ENCODE peak calls at places on chromosomes 6 and 20, in nine cellular contexts. W is OCI-LY7, P is tibial nerve, S is ovary, V is MCF 10A, E is endothelial cell of umbilical vein, U is PC-9, O is fibroblast of mammary gland, I is epithelial cell of esophagus. B is an unnamed sample.

GRCh38 chr20:48292806-48293205 is 507.5 kb upstream of the SULF2 start:
- DNase-seq in I (peak), W (no peak), V (peak), U (peak), P (no peak), O (no peak), S (no peak), E (no peak), B (no peak)

GRCh38 chr6:148325316-148326068 is 17.1 kb upstream of the SASH1 start:
- DNase-seq in S (no peak), V (no peak), E (no peak), O (no peak), U (no peak), I (no peak), W (no peak), P (no peak), B (no peak)

GRCh38 chr20:13284830-13285229 is 63.8 kb downstream of the ISM1 start:
- DNase-seq in V (peak), S (no peak), I (peak), E (no peak), W (no peak), U (no peak), O (no peak), P (no peak), B (no peak)

GRCh38 chr6:79868098-79868722 is 79.1 kb downstream of the ELOVL4 start:
- DNase-seq in U (peak), I (peak), O (peak), W (peak), V (peak), S (no peak), E (peak), P (peak), B (peak)

GRCh38 chr6:44315506-44315905 is 2.4 kb upstream of the AARS2 start:
- DNase-seq in V (no peak), W (no peak), I (peak), E (no peak), U (no peak), P (no peak), O (no peak), S (no peak), B (no peak)

GRCh38 chr20:32164984-32165735 is 42.4 kb downstream of the PLAGL2 start:
- DNase-seq in U (no peak), E (no peak), I (no peak), O (no peak), S (peak), V (no peak), W (no peak), P (no peak), B (no peak)

GRCh38 chr20:15818651-15819071 is 754.6 kb downstream of the KIF16B start:
- DNase-seq in O (no peak), V (peak), U (no peak), E (no peak), I (peak), P (no peak), S (no peak), W (no peak), B (no peak)

GRCh38 chr6:54846857-54847721 is 518 bp downstream of the FAM83B start:
- DNase-seq in I (peak), U (peak), V (no peak), W (no peak), P (no peak), O (no peak), S (no peak), E (no peak), B (no peak)

GRCh38 chr20:37356387-37356786 is 10.4 kb downstream of the SRC start:
- DNase-seq in V (peak), I (peak), P (peak), S (no peak), O (no peak), W (no peak), E (no peak), U (peak), B (no peak)

GRCh38 chr20:25218492-25218891 is 23.0 kb downstream of the ENTPD6 start:
- DNase-seq in O (no peak), V (no peak), I (no peak), W (no peak), E (no peak), U (no peak), P (no peak), S (no peak), B (no peak)

GRCh38 chr6:123211777-123212545 is 215.9 kb downstream of the CLVS2 start:
- DNase-seq in O (peak), S (no peak), W (no peak), U (no peak), E (no peak), I (peak), P (no peak), V (peak), B (no peak)

GRCh38 chr6:100724222-100724621 is 156.9 kb downstream of the ASCC3 start:
- DNase-seq in U (no peak), I (no peak), O (no peak), W (no peak), S (no peak), P (no peak), E (no peak), V (no peak), B (no peak)

GRCh38 chr6:118735320-118735719 is 83.9 kb upstream of the CEP85L start:
- DNase-seq in V (peak), E (peak), S (no peak), O (peak), U (no peak), W (peak), I (no peak), P (no peak), B (peak)

GRCh38 chr6:110214338-110214737 is 34.1 kb downstream of the CDC40 start:
- DNase-seq in E (peak), V (no peak), P (no peak), S (no peak), W (no peak), I (no peak), U (no peak), O (no peak), B (no peak)

GRCh38 chr6:1839315-1839714 is 229.6 kb downstream of the FOXC1 start:
- DNase-seq in O (no peak), P (no peak), I (no peak), E (no peak), W (no peak), U (no peak), V (no peak), S (no peak), B (no peak)

GRCh38 chr6:56649053-56649769 is 6.5 kb upstream of the DST start:
- DNase-seq in S (no peak), P (no peak), I (peak), W (no peak), V (no peak), E (peak), U (no peak), O (peak), B (no peak)

GRCh38 chr20:22575087-22575721 is 9.2 kb downstream of the FOXA2 start:
- DNase-seq in O (no peak), V (no peak), I (no peak), W (no peak), P (no peak), U (no peak), E (no peak), S (no peak), B (no peak)

GRCh38 chr6:4774715-4775590 is 1.3 kb upstream of the CDYL start:
- DNase-seq in V (no peak), S (no peak), E (peak), P (peak), U (no peak), W (no peak), O (no peak), I (peak), B (peak)

GRCh38 chr6:142944126-142945066 is 580 bp downstream of the HIVEP2 start:
- DNase-seq in P (peak), I (peak), O (peak), U (peak), V (peak), E (peak), S (peak), W (peak), B (peak)

GRCh38 chr6:33073431-33073871 is at the start of gene HLA-DPA1:
- DNase-seq in W (peak), P (peak), I (peak), E (no peak), O (peak), U (no peak), V (peak), S (no peak), B (peak)

GRCh38 chr6:11919771-11920440 is 92.2 kb upstream of the HIVEP1 start:
- DNase-seq in W (no peak), I (no peak), V (no peak), S (no peak), P (no peak), O (no peak), E (no peak), U (no peak), B (no peak)

GRCh38 chr6:22364314-22364713 is 67.5 kb upstream of the PRL start:
- DNase-seq in W (no peak), I (peak), U (no peak), P (no peak), S (no peak), V (peak), E (no peak), O (peak), B (no peak)

GRCh38 chr20:58216334-58216733 is 12.1 kb downstream of the ANKRD60 start:
- DNase-seq in W (no peak), I (no peak), P (no peak), S (no peak), E (no peak), O (peak), U (no peak), V (peak), B (no peak)

GRCh38 chr6:45075246-45075645 is 252.9 kb upstream of the RUNX2 start:
- DNase-seq in U (no peak), S (no peak), V (peak), O (peak), P (no peak), E (peak), I (peak), W (no peak), B (no peak)

GRCh38 chr6:170221753-170222400 is 69.0 kb downstream of the DLL1 start:
- DNase-seq in V (no peak), W (no peak), O (no peak), U (no peak), P (no peak), I (no peak), S (peak), E (no peak), B (no peak)

GRCh38 chr20:64146936-64147451 is 17.3 kb upstream of the MYT1 start:
- DNase-seq in E (no peak), S (no peak), V (no peak), P (no peak), W (no peak), U (no peak), O (no peak), I (no peak), B (no peak)

GRCh38 chr6:130293800-130294199 is 71.0 kb upstream of the SAMD3 start:
- DNase-seq in S (no peak), E (peak), W (peak), P (no peak), I (peak), V (peak), U (peak), O (peak), B (peak)

GRCh38 chr6:9634776-9635175 is 780.1 kb downstream of the TFAP2A start:
- DNase-seq in P (no peak), S (no peak), E (no peak), U (no peak), I (no peak), O (no peak), W (no peak), V (no peak), B (no peak)

GRCh38 chr20:23639490-23639958 is 1.8 kb upstream of the CST3 start:
- DNase-seq in I (peak), U (peak), E (no peak), W (no peak), P (no peak), S (no peak), V (no peak), O (no peak), B (no peak)

GRCh38 chr6:107611060-107611824 is 121.3 kb downstream of the SOBP start:
- DNase-seq in S (no peak), V (no peak), I (no peak), E (peak), W (no peak), P (no peak), O (no peak), U (no peak), B (no peak)
- TF ChIP-seq CTCF in S (no peak), V (no peak), I (no peak), E (no peak), W (no peak), P (no peak), O (no peak), U (no peak), B (no peak)

GRCh38 chr6:42989923-42990322 is 5.6 kb downstream of the PPP2R5D start:
- DNase-seq in O (no peak), E (no peak), U (no peak), I (no peak), W (no peak), V (no peak), P (no peak), S (no peak), B (no peak)
- TF ChIP-seq CTCF in O (no peak), E (no peak), U (no peak), I (no peak), W (no peak), V (no peak), P (no peak), S (no peak), B (no peak)

DNA sequence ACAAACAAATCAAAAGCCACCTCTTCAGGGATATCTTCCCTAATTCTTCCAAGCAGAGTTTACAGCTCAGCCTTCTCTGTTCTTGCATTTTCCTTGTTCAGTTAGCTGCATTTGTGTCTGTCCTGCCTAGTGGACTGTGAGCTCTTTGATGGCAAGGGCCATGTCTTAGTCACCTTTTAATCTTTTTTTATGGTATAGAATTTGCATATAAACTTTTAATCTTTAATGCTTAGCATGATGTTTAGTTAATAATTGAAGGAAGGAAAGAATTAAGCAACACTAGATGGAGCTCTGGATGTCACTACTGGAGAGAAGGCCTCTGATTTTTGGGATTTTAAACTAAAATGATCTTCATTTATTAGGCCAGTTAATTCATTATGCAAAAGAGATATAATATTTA is 12.1 kb downstream of the PPP2R5D start:
- DNase-seq in O (no peak), E (no peak), W (no peak), U (no peak), P (no peak), I (no peak), V (no peak), S (no peak), B (no peak)
- TF ChIP-seq CTCF in O (peak), E (no peak), W (no peak), U (no peak), P (no peak), I (no peak), V (no peak), S (no peak), B (no peak)

DNA sequence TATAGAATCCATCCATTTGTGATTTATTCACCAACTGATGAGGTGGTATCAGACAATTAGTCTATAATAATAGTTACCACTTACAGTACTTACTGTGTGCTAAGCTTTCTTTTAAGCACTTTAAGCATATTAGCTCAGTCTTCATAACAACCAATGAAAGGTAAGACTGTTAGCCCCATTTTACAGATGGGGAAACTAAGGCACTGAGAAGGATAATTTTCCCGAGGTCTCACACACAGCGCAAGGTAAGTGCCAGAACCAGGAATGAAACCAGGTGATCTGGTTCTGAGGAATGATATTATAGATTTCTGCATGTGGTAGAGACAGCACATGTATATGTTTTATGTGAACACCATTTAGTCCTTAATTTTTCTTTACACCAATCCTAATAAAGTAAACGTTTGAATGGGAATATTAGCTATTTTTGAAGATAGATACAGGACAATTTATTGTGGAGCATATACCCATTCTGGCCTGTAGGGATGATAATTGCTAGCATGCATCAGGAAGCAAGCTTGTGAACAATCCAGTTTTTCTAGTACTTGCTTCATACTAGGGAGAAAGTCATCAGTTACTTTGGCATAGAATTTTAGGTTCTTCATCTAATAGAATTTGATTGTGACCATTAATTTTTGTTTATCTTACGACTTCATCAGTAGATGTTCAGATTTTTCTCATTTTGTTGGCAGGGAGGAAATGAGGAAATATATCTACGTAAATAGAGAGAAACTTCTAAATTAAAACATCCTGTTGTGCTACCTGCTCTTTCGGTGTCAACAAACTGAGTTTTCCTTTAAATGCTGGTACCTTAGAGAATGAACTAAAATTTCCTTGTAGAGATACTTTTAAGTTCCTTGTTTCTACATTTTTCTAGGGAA is 3.0 kb downstream of the YWHAB start:
- DNase-seq in W (peak), E (no peak), O (peak), S (no peak), U (peak), V (no peak), I (peak), P (no peak), B (no peak)
- TF ChIP-seq CTCF in W (peak), E (no peak), O (peak), S (no peak), U (peak), V (peak), I (peak), P (no peak), B (no peak)

GRCh38 chr6:169099411-169100202 is 154.0 kb downstream of the THBS2 start:
- DNase-seq in I (peak), W (no peak), V (peak), S (no peak), P (no peak), U (no peak), O (peak), E (no peak), B (no peak)
- TF ChIP-seq CTCF in I (peak), W (no peak), V (peak), S (no peak), P (no peak), U (no peak), O (peak), E (no peak), B (no peak)

DNA sequence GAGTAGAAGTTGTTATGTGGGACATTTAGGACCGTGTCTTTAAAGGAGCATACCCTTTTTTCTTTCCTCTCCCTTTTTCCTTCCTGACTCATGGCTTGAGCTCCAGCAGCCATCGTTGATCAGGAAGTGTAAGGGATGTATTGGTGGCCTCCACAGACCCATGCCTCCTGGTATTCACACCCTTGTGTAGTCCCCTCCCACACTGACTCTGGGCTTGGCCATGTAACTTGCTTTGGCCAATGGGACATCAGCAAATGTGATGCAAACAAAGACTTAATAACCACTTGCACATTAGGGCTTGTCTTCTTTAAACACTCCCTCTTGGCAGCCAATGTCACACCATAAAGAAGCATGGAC is 18.9 kb upstream of the SLC13A3 start:
- DNase-seq in V (no peak), P (no peak), W (no peak), S (no peak), E (no peak), I (no peak), O (no peak), U (no peak), B (no peak)
- TF ChIP-seq CTCF in V (no peak), P (no peak), W (no peak), S (no peak), E (no peak), I (no peak), O (no peak), U (no peak), B (no peak)

GRCh38 chr6:138387577-138388368 is 10.1 kb downstream of the SMIM28 start:
- DNase-seq in P (no peak), U (no peak), I (peak), S (no peak), W (no peak), E (no peak), V (no peak), O (no peak), B (no peak)
- TF ChIP-seq CTCF in P (no peak), U (no peak), I (no peak), S (no peak), W (peak), E (no peak), V (no peak), O (no peak), B (no peak)

GRCh38 chr6:39387785-39388184 is 65.3 kb upstream of the KCNK16 start:
- DNase-seq in I (peak), S (no peak), O (no peak), V (peak), E (no peak), U (no peak), W (no peak), P (no peak), B (no peak)

GRCh38 chr6:39391182-39391581 is 68.7 kb upstream of the KCNK16 start:
- DNase-seq in W (no peak), U (no peak), P (no peak), E (no peak), O (no peak), V (no peak), S (no peak), I (no peak), B (no peak)

GRCh38 chr6:39388526-39389371 is 66.2 kb upstream of the KCNK16 start:
- DNase-seq in E (no peak), O (peak), W (no peak), U (no peak), P (no peak), S (no peak), I (no peak), V (no peak), B (no peak)

GRCh38 chr6:39393075-39393474 is 70.6 kb upstream of the KCNK16 start:
- DNase-seq in P (no peak), E (no peak), S (no peak), U (no peak), V (no peak), I (no peak), O (no peak), W (no peak), B (no peak)

GRCh38 chr6:39389372-39389767 is 66.9 kb upstream of the KCNK16 start:
- DNase-seq in S (no peak), E (no peak), W (no peak), P (no peak), U (no peak), O (peak), V (peak), I (peak), B (no peak)
- TF ChIP-seq CTCF in S (no peak), E (peak), W (no peak), P (no peak), U (no peak), O (peak), V (no peak), I (peak), B (no peak)

GRCh38 chr6:124795879-124796838 is 166.1 kb upstream of the RNF217 start:
- DNase-seq in S (no peak), O (peak), P (peak), I (peak), V (peak), E (no peak), W (peak), U (peak), B (no peak)
- TF ChIP-seq CTCF in S (no peak), O (peak), P (no peak), I (peak), V (peak), E (peak), W (peak), U (peak), B (no peak)

B was measured in GM13976.